ENCODE peak calls at places on chromosomes 6 and 20, in seven cellular contexts. M, D, Y, A, J, H and W are unnamed samples.

GRCh38 chr20:43955244-43956191 is 40.9 kb downstream of the TOX2 start:
- DNase-seq in J (no peak), Y (no peak), M (peak), D (peak), H (peak), A (peak), W (peak)

GRCh38 chr20:38108438-38109024 is 56.5 kb downstream of the TGM2 start:
- DNase-seq in H (no peak), A (no peak), D (no peak), M (no peak), J (no peak), Y (no peak), W (no peak)

GRCh38 chr6:23091795-23092194 is 522.4 kb downstream of the HDGFL1 start:
- DNase-seq in A (no peak), J (no peak), M (no peak), Y (no peak), H (no peak), D (no peak), W (no peak)

GRCh38 chr6:168699631-168700315 is 258.8 kb downstream of the SMOC2 start:
- DNase-seq in D (no peak), J (peak), H (no peak), A (no peak), M (no peak), Y (no peak), W (no peak)

GRCh38 chr6:170236131-170236851 is 54.6 kb downstream of the DLL1 start:
- DNase-seq in H (no peak), A (no peak), M (no peak), Y (no peak), D (no peak), J (peak), W (no peak)

GRCh38 chr20:1568166-1568490 is 10.6 kb upstream of the SIRPD start:
- DNase-seq in M (no peak), J (no peak), H (no peak), D (no peak), A (no peak), Y (no peak), W (no peak)

GRCh38 chr6:166567107-166567506 is 19.4 kb downstream of the RAMACL start:
- DNase-seq in Y (no peak), D (no peak), M (peak), J (no peak), H (no peak), A (no peak), W (no peak)

GRCh38 chr20:62887147-62887859 is 25.7 kb upstream of the TCFL5 start:
- DNase-seq in A (peak), J (no peak), M (no peak), H (no peak), Y (peak), D (no peak), W (no peak)

GRCh38 chr6:20038805-20039204 is 173.5 kb downstream of the MBOAT1 start:
- DNase-seq in Y (no peak), J (no peak), D (no peak), H (no peak), A (peak), M (peak), W (no peak)

GRCh38 chr20:45470262-45470931 is 844 bp downstream of the WFDC2 start:
- DNase-seq in H (no peak), Y (peak), D (no peak), A (no peak), J (peak), M (no peak), W (no peak)

GRCh38 chr20:5282561-5282960 is 34.2 kb downstream of the PROKR2 start:
- DNase-seq in A (no peak), H (no peak), D (no peak), M (no peak), Y (no peak), J (no peak), W (no peak)